ENCODE peak calls at places on chromosomes 12 and 14, in seven cellular contexts. W, D, N, Z, Y, C and V are unnamed samples.

GRCh38 chr14:97219356-97220017 is 422.3 kb downstream of the VRK1 start:
- DNase-seq in W (no peak), D (no peak), N (no peak), Z (no peak), Y (no peak), C (no peak), V (peak)

GRCh38 chr12:95790025-95790911 is at the start of gene NTN4:
- DNase-seq in W (no peak), D (peak), N (peak), Z (no peak), Y (peak), C (peak), V (peak)

GRCh38 chr12:70553391-70553859 is 83.8 kb downstream of the PTPRB start:
- DNase-seq in W (no peak), D (peak), N (no peak), Z (no peak), Y (no peak), C (no peak), V (no peak)

GRCh38 chr12:5736016-5736415 is 209.0 kb downstream of the ANO2 start:
- DNase-seq in W (no peak), D (no peak), N (no peak), Z (no peak), Y (no peak), C (no peak), V (no peak)

GRCh38 chr12:89960011-89960507 is 251.4 kb upstream of the ATP2B1 start:
- DNase-seq in W (no peak), D (no peak), N (no peak), Z (no peak), Y (no peak), C (no peak), V (peak)

GRCh38 chr14:91388551-91388975 is 29.1 kb downstream of the CCDC88C start:
- DNase-seq in W (no peak), D (no peak), N (peak), Z (peak), Y (no peak), C (no peak), V (peak)

GRCh38 chr12:52370906-52371608 is 3.8 kb upstream of the KRT85 start:
- DNase-seq in W (peak), D (no peak), N (no peak), Z (no peak), Y (peak), C (no peak), V (no peak)

GRCh38 chr12:17214910-17215309 is 608.9 kb upstream of the LMO3 start:
- DNase-seq in W (no peak), D (no peak), N (no peak), Z (no peak), Y (no peak), C (no peak), V (no peak)

GRCh38 chr14:36518031-36518585 is 1.9 kb downstream of the NKX2-1 start:
- DNase-seq in W (no peak), D (peak), N (no peak), Z (no peak), Y (no peak), C (no peak), V (no peak)

GRCh38 chr12:125332900-125333299 is 267.7 kb downstream of the AACS start:
- DNase-seq in W (no peak), D (peak), N (no peak), Z (no peak), Y (no peak), C (no peak), V (no peak)
- TF ChIP-seq CTCF in W (no peak), D (peak), N (no peak), Z (no peak), Y (no peak), C (no peak), V (no peak)

GRCh38 chr14:24329736-24330135 is 5.1 kb downstream of the ADCY4 start:
- DNase-seq in W (no peak), D (no peak), N (no peak), Z (no peak), Y (no peak), C (no peak), V (peak)

GRCh38 chr14:24325963-24326362 is 8.9 kb downstream of the ADCY4 start:
- DNase-seq in W (no peak), D (no peak), N (no peak), Z (no peak), Y (no peak), C (no peak), V (no peak)

GRCh38 chr14:24329073-24329663 is 5.7 kb downstream of the ADCY4 start:
- DNase-seq in W (no peak), D (no peak), N (no peak), Z (no peak), Y (no peak), C (no peak), V (no peak)

GRCh38 chr14:24325131-24325530 is 9.7 kb downstream of the ADCY4 start:
- DNase-seq in W (no peak), D (no peak), N (no peak), Z (no peak), Y (no peak), C (no peak), V (no peak)

GRCh38 chr14:24327303-24327702 is 7.6 kb downstream of the ADCY4 start:
- DNase-seq in W (no peak), D (no peak), N (no peak), Z (no peak), Y (no peak), C (no peak), V (no peak)
- TF ChIP-seq CTCF in W (no peak), D (no peak), N (no peak), Z (no peak), Y (no peak), C (no peak), V (no peak)

GRCh38 chr12:1279050-1279449 is 288.0 kb downstream of the ERC1 start:
- DNase-seq in W (no peak), D (no peak), N (no peak), Z (no peak), Y (no peak), C (no peak), V (no peak)
- TF ChIP-seq CTCF in W (no peak), D (peak), N (no peak), Z (no peak), Y (no peak), C (peak), V (no peak)

DNA sequence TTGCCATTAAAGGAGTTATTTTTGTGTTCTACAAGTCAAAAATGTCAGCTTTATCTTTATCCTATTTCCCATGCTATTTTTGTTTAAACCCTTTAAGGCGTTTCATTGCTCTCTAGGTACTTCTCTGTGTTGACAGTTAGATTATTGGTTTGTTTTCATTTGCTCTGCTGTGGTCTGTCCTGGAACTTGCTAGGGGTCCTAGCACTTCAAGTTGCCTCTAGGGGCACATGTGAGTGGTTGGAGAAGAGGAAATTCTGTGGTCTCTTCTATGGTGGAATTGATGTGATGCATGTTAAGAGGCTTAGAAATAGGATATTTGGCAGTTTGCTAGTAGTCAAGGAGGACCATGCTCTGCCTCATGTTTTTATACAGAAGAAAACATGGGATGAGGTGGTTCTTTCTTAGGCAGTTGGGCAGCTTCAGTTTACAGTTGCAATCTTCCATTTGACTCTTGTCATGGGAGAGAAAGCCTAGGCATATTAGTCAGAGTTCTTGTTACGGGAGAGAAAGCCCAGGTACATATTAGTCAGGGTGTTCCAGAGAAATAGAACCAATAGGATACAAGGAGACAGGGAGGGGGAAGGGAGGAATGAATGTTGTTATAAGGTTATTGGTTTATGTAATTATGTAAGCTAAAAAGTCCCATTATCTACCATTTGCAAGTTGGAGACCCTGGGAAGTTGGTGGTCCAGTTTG is 14.4 kb downstream of the TTLL5 start:
- DNase-seq in W (no peak), D (peak), N (no peak), Z (no peak), Y (no peak), C (no peak), V (no peak)
- TF ChIP-seq CTCF in W (no peak), D (peak), N (no peak), Z (no peak), Y (no peak), C (no peak), V (no peak)

GRCh38 chr12:108063192-108063591 is 65.9 kb upstream of the WSCD2 start:
- DNase-seq in W (no peak), D (peak), N (peak), Z (no peak), Y (no peak), C (no peak), V (no peak)
- TF ChIP-seq CTCF in W (peak), D (peak), N (peak), Z (peak), Y (peak), C (no peak), V (peak)